ENCODE peak calls at places on chromosomes 1 and 21, in ten cellular contexts. O, K, H, T, J, E, P, L, G and Q are unnamed samples.

GRCh38 chr21:42069327-42069726 is 1.8 kb upstream of the UMODL1 start:
- DNase-seq in O (no peak), K (no peak), H (no peak), T (no peak), J (no peak), E (no peak), P (no peak), L (no peak), G (no peak), Q (no peak)

GRCh38 chr1:154943649-154944421 is 7.3 kb upstream of the PMVK start:
- DNase-seq in O (no peak), K (peak; percentile 50), H (no peak), T (peak; percentile 37), J (peak; percentile 84), E (no peak), P (peak; percentile 46), L (peak; percentile 51), G (peak; percentile 60), Q (peak; percentile 68)

GRCh38 chr1:24391882-24392603 is 21.5 kb downstream of the STPG1 start:
- DNase-seq in O (no peak), K (peak; percentile 68), H (no peak), T (peak; percentile 54), J (peak; percentile 59), E (no peak), P (peak; percentile 70), L (peak; percentile 65), G (peak; percentile 86), Q (peak; percentile 84)

GRCh38 chr1:209080170-209080781 is 503.2 kb upstream of the CAMK1G start:
- DNase-seq in O (no peak), K (no peak), H (no peak), T (no peak), J (no peak), E (no peak), P (no peak), L (no peak), G (no peak), Q (no peak)

GRCh38 chr1:239819075-239819474 is 272.6 kb upstream of the FMN2 start:
- DNase-seq in O (no peak), K (no peak), H (no peak), T (no peak), J (peak; percentile 7), E (no peak), P (no peak), L (no peak), G (no peak), Q (peak; percentile 38)

GRCh38 chr21:46636550-46637289 is 1.2 kb downstream of the PRMT2 start:
- DNase-seq in O (no peak), K (no peak), H (no peak), T (no peak), J (no peak), E (peak; percentile 8), P (no peak), L (no peak), G (no peak), Q (no peak)

GRCh38 chr1:12113433-12114339 is 50.6 kb downstream of the TNFRSF8 start:
- DNase-seq in O (no peak), K (no peak), H (no peak), T (no peak), J (no peak), E (no peak), P (no peak), L (no peak), G (no peak), Q (no peak)

GRCh38 chr21:43718872-43719747 is at the start of gene PDXK:
- DNase-seq in O (no peak), K (peak; percentile 71), H (peak; percentile 71), T (peak; percentile 57), J (peak; percentile 89), E (peak; percentile 53), P (peak; percentile 74), L (peak; percentile 84), G (peak; percentile 89), Q (peak; percentile 82)

GRCh38 chr1:180507826-180508724 is 5.7 kb upstream of the ACBD6 start:
- DNase-seq in O (no peak), K (no peak), H (no peak), T (no peak), J (peak; percentile 40), E (no peak), P (no peak), L (no peak), G (no peak), Q (no peak)

GRCh38 chr1:36384542-36385409 is 948 bp downstream of the STK40 start:
- DNase-seq in O (no peak), K (peak; percentile 31), H (no peak), T (peak; percentile 61), J (peak; percentile 71), E (no peak), P (peak; percentile 40), L (peak; percentile 31), G (peak; percentile 71), Q (peak; percentile 72)

GRCh38 chr1:180935326-180936109 is 22.8 kb downstream of the KIAA1614 start:
- DNase-seq in O (no peak), K (no peak), H (no peak), T (no peak), J (no peak), E (no peak), P (no peak), L (no peak), G (no peak), Q (no peak)

GRCh38 chr1:216075339-216075738 is 347.9 kb downstream of the USH2A start:
- DNase-seq in O (no peak), K (no peak), H (no peak), T (no peak), J (no peak), E (no peak), P (no peak), L (no peak), G (peak; percentile 35), Q (no peak)

GRCh38 chr1:112714313-112715263 is 544 bp downstream of the PPM1J start:
- DNase-seq in O (no peak), K (no peak), H (no peak), T (no peak), J (peak; percentile 25), E (no peak), P (no peak), L (no peak), G (peak; percentile 47), Q (no peak)

GRCh38 chr1:153933955-153934354 is 11.2 kb upstream of the GATAD2B start:
- DNase-seq in O (no peak), K (no peak), H (no peak), T (no peak), J (no peak), E (no peak), P (no peak), L (no peak), G (no peak), Q (no peak)